ENCODE peak calls at places on chromosomes 5 and 9, in ten cellular contexts. One of them, this sample, is unnamed.

GRCh38 chr9:93112116-93112863 is 16.3 kb downstream of the CARD19 start:
- DNase-seq in stimulated activated CD8-positive, alpha-beta memory T cell treated with anti-CD3 and anti-CD28 coated beads, Interleukin-7, amount 100 ng/mL, for 1 hour: no peak
- DNase-seq in activated B cell treated with CpG ODN at 0.5 μM for 24 hours: no peak
- DNase-seq in H9: no peak
- DNase-seq in activated CD8-positive, alpha-beta memory T cell treated with anti-CD3 and anti-CD28 coated beads, Interleukin-2, amount 10 ng/mL, durations not matched to agents 7 days and 5 days: no peak
- DNase-seq in left ventricle myocardium superior: no peak
- DNase-seq in activated naive CD8-positive, alpha-beta T cell treated with anti-CD3 and anti-CD28 coated beads, Interleukin-2, amount 10 ng/mL, durations not matched to agents 7 days and 5 days: peak
- DNase-seq in kidney epithelial cell: no peak
- DNase-seq in stimulated activated CD4-positive, alpha-beta T cell treated with anti-CD3 and anti-CD28 coated beads, Interleukin-4, amount 100 ng/mL, for 1 hour: no peak
- DNase-seq in NCI-H1694: no peak
- DNase-seq in this sample: peak

GRCh38 chr9:15310448-15310847 is 3.4 kb upstream of the TTC39B start:
- DNase-seq in kidney epithelial cell: no peak
- DNase-seq in activated naive CD8-positive, alpha-beta T cell treated with anti-CD3 and anti-CD28 coated beads, Interleukin-2, amount 10 ng/mL, durations not matched to agents 7 days and 5 days: no peak
- DNase-seq in activated CD8-positive, alpha-beta memory T cell treated with anti-CD3 and anti-CD28 coated beads, Interleukin-2, amount 10 ng/mL, durations not matched to agents 7 days and 5 days: peak
- DNase-seq in left ventricle myocardium superior: no peak
- DNase-seq in stimulated activated CD4-positive, alpha-beta T cell treated with anti-CD3 and anti-CD28 coated beads, Interleukin-4, amount 100 ng/mL, for 1 hour: no peak
- DNase-seq in NCI-H1694: no peak
- DNase-seq in H9: no peak
- DNase-seq in activated B cell treated with CpG ODN at 0.5 μM for 24 hours: no peak
- DNase-seq in stimulated activated CD8-positive, alpha-beta memory T cell treated with anti-CD3 and anti-CD28 coated beads, Interleukin-7, amount 100 ng/mL, for 1 hour: no peak
- DNase-seq in this sample: no peak

GRCh38 chr9:125632321-125633115 is 74.5 kb downstream of the MAPKAP1 start:
- DNase-seq in H9: no peak
- DNase-seq in kidney epithelial cell: peak
- DNase-seq in activated CD8-positive, alpha-beta memory T cell treated with anti-CD3 and anti-CD28 coated beads, Interleukin-2, amount 10 ng/mL, durations not matched to agents 7 days and 5 days: peak
- DNase-seq in stimulated activated CD4-positive, alpha-beta T cell treated with anti-CD3 and anti-CD28 coated beads, Interleukin-4, amount 100 ng/mL, for 1 hour: no peak
- DNase-seq in NCI-H1694: no peak
- DNase-seq in left ventricle myocardium superior: no peak
- DNase-seq in activated B cell treated with CpG ODN at 0.5 μM for 24 hours: no peak
- DNase-seq in activated naive CD8-positive, alpha-beta T cell treated with anti-CD3 and anti-CD28 coated beads, Interleukin-2, amount 10 ng/mL, durations not matched to agents 7 days and 5 days: no peak
- DNase-seq in stimulated activated CD8-positive, alpha-beta memory T cell treated with anti-CD3 and anti-CD28 coated beads, Interleukin-7, amount 100 ng/mL, for 1 hour: no peak
- DNase-seq in this sample: no peak

GRCh38 chr9:75941066-75941465 is 50.6 kb downstream of the PCSK5 start:
- DNase-seq in activated naive CD8-positive, alpha-beta T cell treated with anti-CD3 and anti-CD28 coated beads, Interleukin-2, amount 10 ng/mL, durations not matched to agents 7 days and 5 days: no peak
- DNase-seq in activated CD8-positive, alpha-beta memory T cell treated with anti-CD3 and anti-CD28 coated beads, Interleukin-2, amount 10 ng/mL, durations not matched to agents 7 days and 5 days: no peak
- DNase-seq in H9: no peak
- DNase-seq in NCI-H1694: no peak
- DNase-seq in left ventricle myocardium superior: no peak
- DNase-seq in activated B cell treated with CpG ODN at 0.5 μM for 24 hours: no peak
- DNase-seq in stimulated activated CD4-positive, alpha-beta T cell treated with anti-CD3 and anti-CD28 coated beads, Interleukin-4, amount 100 ng/mL, for 1 hour: no peak
- DNase-seq in kidney epithelial cell: no peak
- DNase-seq in stimulated activated CD8-positive, alpha-beta memory T cell treated with anti-CD3 and anti-CD28 coated beads, Interleukin-7, amount 100 ng/mL, for 1 hour: no peak
- DNase-seq in this sample: no peak

GRCh38 chr9:129283290-129283691 is 105.2 kb upstream of the IER5L start:
- DNase-seq in H9: no peak
- DNase-seq in stimulated activated CD4-positive, alpha-beta T cell treated with anti-CD3 and anti-CD28 coated beads, Interleukin-4, amount 100 ng/mL, for 1 hour: no peak
- DNase-seq in kidney epithelial cell: no peak
- DNase-seq in stimulated activated CD8-positive, alpha-beta memory T cell treated with anti-CD3 and anti-CD28 coated beads, Interleukin-7, amount 100 ng/mL, for 1 hour: no peak
- DNase-seq in activated CD8-positive, alpha-beta memory T cell treated with anti-CD3 and anti-CD28 coated beads, Interleukin-2, amount 10 ng/mL, durations not matched to agents 7 days and 5 days: peak
- DNase-seq in left ventricle myocardium superior: no peak
- DNase-seq in activated naive CD8-positive, alpha-beta T cell treated with anti-CD3 and anti-CD28 coated beads, Interleukin-2, amount 10 ng/mL, durations not matched to agents 7 days and 5 days: peak
- DNase-seq in activated B cell treated with CpG ODN at 0.5 μM for 24 hours: peak
- DNase-seq in NCI-H1694: no peak
- DNase-seq in this sample: peak

GRCh38 chr5:72557147-72557501 is 49.9 kb upstream of the ZNF366 start:
- DNase-seq in stimulated activated CD4-positive, alpha-beta T cell treated with anti-CD3 and anti-CD28 coated beads, Interleukin-4, amount 100 ng/mL, for 1 hour: no peak
- DNase-seq in kidney epithelial cell: no peak
- DNase-seq in NCI-H1694: no peak
- DNase-seq in stimulated activated CD8-positive, alpha-beta memory T cell treated with anti-CD3 and anti-CD28 coated beads, Interleukin-7, amount 100 ng/mL, for 1 hour: no peak
- DNase-seq in left ventricle myocardium superior: no peak
- DNase-seq in activated B cell treated with CpG ODN at 0.5 μM for 24 hours: no peak
- DNase-seq in activated naive CD8-positive, alpha-beta T cell treated with anti-CD3 and anti-CD28 coated beads, Interleukin-2, amount 10 ng/mL, durations not matched to agents 7 days and 5 days: no peak
- DNase-seq in H9: no peak
- DNase-seq in activated CD8-positive, alpha-beta memory T cell treated with anti-CD3 and anti-CD28 coated beads, Interleukin-2, amount 10 ng/mL, durations not matched to agents 7 days and 5 days: no peak
- DNase-seq in this sample: no peak

GRCh38 chr5:127536687-127537086 is 19.2 kb downstream of the PRRC1 start:
- DNase-seq in activated B cell treated with CpG ODN at 0.5 μM for 24 hours: no peak
- DNase-seq in stimulated activated CD8-positive, alpha-beta memory T cell treated with anti-CD3 and anti-CD28 coated beads, Interleukin-7, amount 100 ng/mL, for 1 hour: no peak
- DNase-seq in activated CD8-positive, alpha-beta memory T cell treated with anti-CD3 and anti-CD28 coated beads, Interleukin-2, amount 10 ng/mL, durations not matched to agents 7 days and 5 days: no peak
- DNase-seq in H9: no peak
- DNase-seq in NCI-H1694: no peak
- DNase-seq in activated naive CD8-positive, alpha-beta T cell treated with anti-CD3 and anti-CD28 coated beads, Interleukin-2, amount 10 ng/mL, durations not matched to agents 7 days and 5 days: no peak
- DNase-seq in stimulated activated CD4-positive, alpha-beta T cell treated with anti-CD3 and anti-CD28 coated beads, Interleukin-4, amount 100 ng/mL, for 1 hour: no peak
- DNase-seq in left ventricle myocardium superior: no peak
- DNase-seq in kidney epithelial cell: no peak
- DNase-seq in this sample: no peak

GRCh38 chr5:39394946-39395345 is 29.8 kb downstream of the DAB2 start:
- DNase-seq in left ventricle myocardium superior: no peak
- DNase-seq in activated CD8-positive, alpha-beta memory T cell treated with anti-CD3 and anti-CD28 coated beads, Interleukin-2, amount 10 ng/mL, durations not matched to agents 7 days and 5 days: no peak
- DNase-seq in H9: no peak
- DNase-seq in stimulated activated CD8-positive, alpha-beta memory T cell treated with anti-CD3 and anti-CD28 coated beads, Interleukin-7, amount 100 ng/mL, for 1 hour: no peak
- DNase-seq in activated naive CD8-positive, alpha-beta T cell treated with anti-CD3 and anti-CD28 coated beads, Interleukin-2, amount 10 ng/mL, durations not matched to agents 7 days and 5 days: no peak
- DNase-seq in stimulated activated CD4-positive, alpha-beta T cell treated with anti-CD3 and anti-CD28 coated beads, Interleukin-4, amount 100 ng/mL, for 1 hour: no peak
- DNase-seq in kidney epithelial cell: no peak
- DNase-seq in activated B cell treated with CpG ODN at 0.5 μM for 24 hours: no peak
- DNase-seq in NCI-H1694: no peak
- DNase-seq in this sample: no peak